ENCODE peak calls at places on chromosome 16, in seven cellular contexts. F, K, D, N, E, Z and Q are unnamed samples. For H3K9me3 and H3K4me1, the result is how much of the 10 kb centered on the place peaks cover.

GRCh38 chr16:35561346-35561745 is 2101.9 kb downstream of the TP53TG3F start:
- DNase-seq in F (no peak), K (no peak), D (no peak), N (no peak), E (no peak), Z (no peak), Q (no peak)

GRCh38 chr16:9465150-9465549 is 373.7 kb downstream of the HAPSTR1 start:
- DNase-seq in F (no peak), K (no peak), D (no peak), N (no peak), E (no peak), Z (no peak), Q (no peak)

GRCh38 chr16:85354623-85355514 is 242.6 kb upstream of the CIBAR2 start:
- DNase-seq in F (no peak), K (no peak), D (no peak), N (no peak), E (peak), Z (no peak), Q (peak)

GRCh38 chr16:77551352-77551751 is 116.5 kb upstream of the ADAMTS18 start:
- DNase-seq in F (no peak), K (no peak), D (no peak), N (no peak), E (no peak), Z (no peak), Q (no peak)

GRCh38 chr16:75099738-75100615 is 16.6 kb downstream of the LDHD start:
- DNase-seq in F (peak), K (no peak), D (peak), N (no peak), E (no peak), Z (no peak), Q (no peak)

GRCh38 chr16:70419384-70420327 is 19.2 kb downstream of the ST3GAL2 start:
- DNase-seq in F (no peak), K (no peak), D (peak), N (no peak), E (no peak), Z (no peak), Q (no peak)

GRCh38 chr16:62066747-62067146 is 30.5 kb upstream of the CDH8 start:
- DNase-seq in F (no peak), K (no peak), D (no peak), N (no peak), E (no peak), Z (no peak), Q (no peak)

GRCh38 chr16:25066747-25067631 is 44.6 kb upstream of the LCMT1 start:
- DNase-seq in F (peak), K (peak), D (peak), N (peak), E (peak), Z (peak), Q (peak)

GRCh38 chr16:3304370-3304769 is 860 bp downstream of the TIGD7 start:
- DNase-seq in F (no peak), K (no peak), D (no peak), N (no peak), E (no peak), Z (no peak), Q (no peak)
- H3K9me3 ChIP-seq in F (half or more), K (under half), D (under half), N (under half), E (under half), Z (half or more), Q (under half)

GRCh38 chr16:73545713-73546112 is 497.8 kb upstream of the ZFHX3 start:
- DNase-seq in F (no peak), K (no peak), D (no peak), N (no peak), E (no peak), Z (no peak), Q (no peak)

GRCh38 chr16:73546351-73546845 is 498.5 kb upstream of the ZFHX3 start:
- DNase-seq in F (no peak), K (no peak), D (no peak), N (no peak), E (peak), Z (no peak), Q (no peak)

GRCh38 chr16:73549960-73550359 is 502.0 kb upstream of the ZFHX3 start:
- DNase-seq in F (no peak), K (no peak), D (no peak), N (no peak), E (no peak), Z (no peak), Q (no peak)

GRCh38 chr16:73544266-73544665 is 496.3 kb upstream of the ZFHX3 start:
- DNase-seq in F (no peak), K (no peak), D (no peak), N (no peak), E (no peak), Z (no peak), Q (no peak)
- H3K4me1 ChIP-seq in F (under half), K (under half), D (under half), N (under half), E (under half), Z (under half), Q (under half)

GRCh38 chr16:65268331-65268730 is 146.5 kb upstream of the CDH11 start:
- DNase-seq in F (no peak), K (no peak), D (no peak), N (no peak), E (no peak), Z (no peak), Q (no peak)
- H3K9me3 ChIP-seq in F (under half), K (under half), D (under half), N (under half), E (under half), Z (under half), Q (under half)

GRCh38 chr16:67460961-67461360 is 20.0 kb downstream of the ATP6V0D1 start:
- DNase-seq in F (no peak), K (no peak), D (no peak), N (no peak), E (no peak), Z (no peak), Q (no peak)

GRCh38 chr16:67463691-67464090 is 17.3 kb downstream of the ATP6V0D1 start:
- DNase-seq in F (no peak), K (no peak), D (no peak), N (no peak), E (no peak), Z (no peak), Q (no peak)

GRCh38 chr16:67461600-67462278 is 19.2 kb downstream of the ATP6V0D1 start:
- DNase-seq in F (no peak), K (no peak), D (no peak), N (peak), E (no peak), Z (no peak), Q (no peak)

GRCh38 chr16:67463059-67463458 is 17.9 kb downstream of the ATP6V0D1 start:
- DNase-seq in F (no peak), K (no peak), D (no peak), N (no peak), E (no peak), Z (no peak), Q (no peak)

GRCh38 chr16:67462279-67462655 is 18.7 kb downstream of the ATP6V0D1 start:
- DNase-seq in F (no peak), K (no peak), D (no peak), N (no peak), E (no peak), Z (no peak), Q (no peak)
- H3K4me1 ChIP-seq in F (half or more), K (under half), D (under half), N (half or more), E (under half), Z (half or more), Q (under half)

GRCh38 chr16:942436-943060 is 28.2 kb downstream of the LMF1 start:
- DNase-seq in F (no peak), K (no peak), D (no peak), N (no peak), E (no peak), Z (no peak), Q (no peak)

GRCh38 chr16:943971-944370 is 26.8 kb downstream of the LMF1 start:
- DNase-seq in F (no peak), K (no peak), D (no peak), N (no peak), E (no peak), Z (no peak), Q (no peak)

GRCh38 chr16:945271-946047 is 25.3 kb downstream of the LMF1 start:
- DNase-seq in F (no peak), K (no peak), D (no peak), N (no peak), E (no peak), Z (no peak), Q (no peak)

GRCh38 chr16:951660-952301 is 19.0 kb downstream of the LMF1 start:
- DNase-seq in F (no peak), K (no peak), D (no peak), N (no peak), E (no peak), Z (no peak), Q (no peak)

GRCh38 chr16:946048-946395 is 24.8 kb downstream of the LMF1 start:
- DNase-seq in F (no peak), K (no peak), D (no peak), N (no peak), E (no peak), Z (no peak), Q (no peak)
- H3K9me3 ChIP-seq in F (under half), K (under half), D (under half), N (under half), E (under half), Z (under half), Q (under half)

GRCh38 chr16:12332553-12332952 is 356.0 kb downstream of the SNX29 start:
- DNase-seq in F (no peak), K (no peak), D (no peak), N (no peak), E (no peak), Z (no peak), Q (no peak)

GRCh38 chr16:12327971-12328726 is 351.6 kb downstream of the SNX29 start:
- DNase-seq in F (no peak), K (no peak), D (no peak), N (no peak), E (no peak), Z (no peak), Q (no peak)

GRCh38 chr16:12330541-12330940 is 354.0 kb downstream of the SNX29 start:
- DNase-seq in F (no peak), K (no peak), D (no peak), N (no peak), E (no peak), Z (no peak), Q (no peak)

GRCh38 chr16:12329246-12329995 is 352.9 kb downstream of the SNX29 start:
- DNase-seq in F (no peak), K (no peak), D (peak), N (no peak), E (no peak), Z (no peak), Q (no peak)

GRCh38 chr16:12330977-12331376 is 354.4 kb downstream of the SNX29 start:
- DNase-seq in F (peak), K (no peak), D (no peak), N (no peak), E (no peak), Z (peak), Q (no peak)
- H3K4me1 ChIP-seq in F (under half), K (under half), D (half or more), N (under half), E (under half), Z (half or more), Q (under half)

GRCh38 chr16:3408561-3409197 is 7.7 kb downstream of the ZNF174 start:
- DNase-seq in F (no peak), K (no peak), D (no peak), N (no peak), E (no peak), Z (no peak), Q (no peak)
- H3K9me3 ChIP-seq in F (half or more), K (under half), D (under half), N (under half), E (under half), Z (half or more), Q (under half)

GRCh38 chr16:79559532-79559931 is 41.0 kb downstream of the MAF start:
- DNase-seq in F (no peak), K (no peak), D (no peak), N (no peak), E (no peak), Z (no peak), Q (no peak)
- H3K4me1 ChIP-seq in F (under half), K (under half), D (under half), N (under half), E (under half), Z (under half), Q (under half)